ENCODE peak calls at places on chromosomes 5 and 9, in six cellular contexts. One of them, this sample, is unnamed.
A peak's percentile ranks its signal among the peaks of the same experiment; 100 is the strongest.

GRCh38 chr5:136213919-136214493 is 21.0 kb upstream of the SMIM32 start:
- DNase-seq in foreskin fibroblast: no peak
- DNase-seq in AG09319: no peak
- DNase-seq in colonic mucosa: no peak
- DNase-seq in IMR-90: no peak
- DNase-seq in astrocyte of the spinal cord: no peak
- DNase-seq in this sample: no peak

GRCh38 chr9:99090366-99091130 is 14.4 kb upstream of the TGFBR1 start:
- DNase-seq in colonic mucosa: no peak
- DNase-seq in IMR-90: no peak
- DNase-seq in AG09319: no peak
- DNase-seq in astrocyte of the spinal cord: no peak
- DNase-seq in foreskin fibroblast: peak; percentile 8
- DNase-seq in this sample: no peak

GRCh38 chr9:92638621-92639101 is 31.3 kb downstream of the IPPK start:
- DNase-seq in foreskin fibroblast: no peak
- DNase-seq in IMR-90: no peak
- DNase-seq in astrocyte of the spinal cord: no peak
- DNase-seq in colonic mucosa: no peak
- DNase-seq in AG09319: no peak
- DNase-seq in this sample: no peak

GRCh38 chr5:110086658-110087388 is 397.1 kb downstream of the MAN2A1 start:
- DNase-seq in AG09319: peak; percentile 31
- DNase-seq in astrocyte of the spinal cord: peak; percentile 94
- DNase-seq in IMR-90: peak; percentile 29
- DNase-seq in foreskin fibroblast: peak; percentile 96
- DNase-seq in colonic mucosa: no peak
- DNase-seq in this sample: peak; percentile 19

GRCh38 chr9:81462759-81463158 is 226.6 kb downstream of the TLE1 start:
- DNase-seq in IMR-90: no peak
- DNase-seq in foreskin fibroblast: peak; percentile 10
- DNase-seq in astrocyte of the spinal cord: no peak
- DNase-seq in AG09319: no peak
- DNase-seq in colonic mucosa: no peak
- DNase-seq in this sample: no peak

GRCh38 chr5:136113606-136114005 is 19.0 kb upstream of the SMAD5 start:
- DNase-seq in astrocyte of the spinal cord: no peak
- DNase-seq in colonic mucosa: no peak
- DNase-seq in IMR-90: no peak
- DNase-seq in foreskin fibroblast: no peak
- DNase-seq in AG09319: no peak
- DNase-seq in this sample: no peak

GRCh38 chr5:178454821-178455479 is 135.2 kb downstream of the COL23A1 start:
- DNase-seq in AG09319: no peak
- DNase-seq in colonic mucosa: no peak
- DNase-seq in IMR-90: no peak
- DNase-seq in astrocyte of the spinal cord: no peak
- DNase-seq in foreskin fibroblast: no peak
- DNase-seq in this sample: no peak

GRCh38 chr9:137550958-137551655 is 572 bp upstream of the MRPL41 start:
- DNase-seq in astrocyte of the spinal cord: no peak
- DNase-seq in AG09319: peak; percentile 14
- DNase-seq in foreskin fibroblast: peak; percentile 84
- DNase-seq in colonic mucosa: no peak
- DNase-seq in IMR-90: peak; percentile 44
- DNase-seq in this sample: no peak

GRCh38 chr5:33894566-33894965 is 2.8 kb upstream of the ADAMTS12 start:
- DNase-seq in astrocyte of the spinal cord: peak; percentile 69
- DNase-seq in IMR-90: peak; percentile 63
- DNase-seq in AG09319: no peak
- DNase-seq in foreskin fibroblast: peak; percentile 53
- DNase-seq in colonic mucosa: no peak
- DNase-seq in this sample: no peak

GRCh38 chr9:114048533-114049452 is 29.3 kb downstream of the AMBP start:
- DNase-seq in colonic mucosa: peak; percentile 13
- DNase-seq in astrocyte of the spinal cord: no peak
- DNase-seq in AG09319: no peak
- DNase-seq in IMR-90: no peak
- DNase-seq in foreskin fibroblast: no peak
- DNase-seq in this sample: no peak

DNA sequence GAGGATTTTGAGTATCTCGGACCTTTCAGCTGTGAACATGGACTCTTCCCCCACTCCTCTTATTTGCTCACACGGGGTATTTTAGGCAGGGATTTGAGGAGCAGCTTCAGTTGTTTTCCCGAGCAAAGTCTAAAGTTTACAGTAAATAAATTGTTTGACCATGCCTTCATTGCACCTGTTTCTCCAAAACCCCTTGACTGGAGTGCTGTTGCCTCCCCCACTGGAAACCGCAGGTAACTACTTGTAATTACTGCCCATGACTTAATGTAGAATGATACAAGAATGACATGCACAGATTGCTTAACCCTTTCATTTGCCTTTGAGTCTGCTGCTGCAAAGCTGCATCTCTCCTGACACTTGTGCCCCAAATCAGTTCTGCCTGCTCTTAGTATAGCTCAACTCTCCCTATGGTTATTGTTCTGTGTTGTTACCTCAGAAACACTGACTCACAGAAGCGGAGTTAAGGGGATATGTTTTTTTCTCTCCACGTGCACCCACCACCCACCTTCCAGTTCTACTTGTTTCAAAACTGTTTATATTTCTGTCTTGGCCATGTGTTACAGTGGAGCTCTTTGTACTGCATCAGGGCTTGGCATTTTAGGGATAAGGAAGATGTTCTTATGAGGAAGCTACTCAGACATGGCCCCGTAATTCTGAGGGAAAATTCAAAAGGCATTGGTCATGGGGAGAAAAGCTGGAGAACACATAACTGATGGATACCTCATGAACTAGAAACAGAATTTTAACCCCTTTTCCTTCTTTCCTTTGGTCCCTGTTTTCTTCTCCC is 2.2 kb downstream of the ADRB2 start:
- DNase-seq in foreskin fibroblast: peak; percentile 55
- DNase-seq in astrocyte of the spinal cord: peak; percentile 27
- DNase-seq in AG09319: no peak
- DNase-seq in IMR-90: peak; percentile 38
- DNase-seq in colonic mucosa: no peak
- DNase-seq in this sample: no peak
- TF ChIP-seq CTCF in foreskin fibroblast: no peak
- TF ChIP-seq CTCF in astrocyte of the spinal cord: no peak
- TF ChIP-seq CTCF in AG09319: no peak
- TF ChIP-seq CTCF in IMR-90: no peak
- TF ChIP-seq CTCF in colonic mucosa: no peak
- TF ChIP-seq CTCF in this sample: no peak

DNA sequence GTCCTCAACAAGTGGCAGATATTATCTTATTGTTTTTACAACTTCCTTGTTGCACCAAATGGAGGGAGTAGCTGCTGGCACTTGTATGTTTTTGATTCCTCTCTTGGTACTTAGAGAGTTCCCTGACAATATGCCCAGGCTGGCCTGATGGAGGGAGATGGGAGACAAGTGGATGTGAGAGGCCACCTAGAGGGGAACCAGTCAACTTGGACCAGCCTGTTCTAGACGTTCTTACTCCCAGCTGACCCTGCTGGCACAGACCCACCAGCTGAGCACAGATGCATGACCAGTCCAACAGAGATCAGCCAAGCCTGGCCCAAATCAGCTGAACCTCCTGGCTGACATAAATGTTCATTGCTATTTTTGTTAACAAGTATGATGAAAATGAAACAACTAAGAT is 60.9 kb upstream of the GDNF start:
- DNase-seq in astrocyte of the spinal cord: peak; percentile 37
- DNase-seq in IMR-90: peak; percentile 53
- DNase-seq in foreskin fibroblast: peak; percentile 81
- DNase-seq in AG09319: no peak
- DNase-seq in colonic mucosa: peak; percentile 28
- DNase-seq in this sample: no peak
- TF ChIP-seq CTCF in astrocyte of the spinal cord: peak; percentile 19
- TF ChIP-seq CTCF in IMR-90: no peak
- TF ChIP-seq CTCF in foreskin fibroblast: peak; percentile 31
- TF ChIP-seq CTCF in AG09319: peak; percentile 18
- TF ChIP-seq CTCF in colonic mucosa: no peak
- TF ChIP-seq CTCF in this sample: peak; percentile 16

GRCh38 chr5:43049216-43049615 is 9.1 kb upstream of the ANXA2R start:
- DNase-seq in foreskin fibroblast: no peak
- DNase-seq in IMR-90: no peak
- DNase-seq in colonic mucosa: no peak
- DNase-seq in AG09319: no peak
- DNase-seq in astrocyte of the spinal cord: peak; percentile 48
- DNase-seq in this sample: no peak

GRCh38 chr5:43046474-43046873 is 6.4 kb upstream of the ANXA2R start:
- DNase-seq in astrocyte of the spinal cord: no peak
- DNase-seq in foreskin fibroblast: no peak
- DNase-seq in colonic mucosa: no peak
- DNase-seq in IMR-90: no peak
- DNase-seq in AG09319: no peak
- DNase-seq in this sample: no peak

GRCh38 chr5:43050384-43050783 is 10.3 kb upstream of the ANXA2R start:
- DNase-seq in foreskin fibroblast: no peak
- DNase-seq in IMR-90: no peak
- DNase-seq in astrocyte of the spinal cord: no peak
- DNase-seq in AG09319: no peak
- DNase-seq in colonic mucosa: no peak
- DNase-seq in this sample: no peak

DNA sequence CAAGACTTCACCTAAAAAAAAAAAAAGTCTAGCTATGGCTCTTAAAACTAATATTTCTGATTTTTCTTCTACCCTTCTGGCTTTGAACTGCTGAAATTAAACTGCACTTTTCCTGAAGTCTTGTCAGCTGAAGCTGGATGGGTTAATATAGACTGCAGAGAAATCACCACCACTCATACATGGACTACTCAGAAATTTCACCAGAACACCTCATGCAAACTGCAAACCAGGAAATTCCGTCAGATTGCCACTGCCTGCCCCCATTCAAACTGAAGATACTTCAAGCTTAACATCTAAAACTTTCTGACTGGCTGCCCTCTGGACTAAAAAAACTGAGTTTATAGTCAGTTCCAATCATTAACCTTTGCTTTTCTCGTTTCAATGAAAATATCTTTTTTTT is 11.5 kb upstream of the ANXA2R start:
- DNase-seq in astrocyte of the spinal cord: no peak
- DNase-seq in AG09319: no peak
- DNase-seq in IMR-90: no peak
- DNase-seq in colonic mucosa: no peak
- DNase-seq in foreskin fibroblast: no peak
- DNase-seq in this sample: no peak
- TF ChIP-seq CTCF in astrocyte of the spinal cord: no peak
- TF ChIP-seq CTCF in AG09319: no peak
- TF ChIP-seq CTCF in IMR-90: no peak
- TF ChIP-seq CTCF in colonic mucosa: no peak
- TF ChIP-seq CTCF in foreskin fibroblast: no peak
- TF ChIP-seq CTCF in this sample: no peak

GRCh38 chr5:36492998-36493655 is 113.3 kb upstream of the SLC1A3 start:
- DNase-seq in AG09319: no peak
- DNase-seq in colonic mucosa: no peak
- DNase-seq in IMR-90: peak; percentile 38
- DNase-seq in astrocyte of the spinal cord: peak; percentile 80
- DNase-seq in foreskin fibroblast: peak; percentile 47
- DNase-seq in this sample: no peak
- TF ChIP-seq CTCF in AG09319: no peak
- TF ChIP-seq CTCF in colonic mucosa: no peak
- TF ChIP-seq CTCF in IMR-90: no peak
- TF ChIP-seq CTCF in astrocyte of the spinal cord: peak; percentile 17
- TF ChIP-seq CTCF in foreskin fibroblast: no peak
- TF ChIP-seq CTCF in this sample: no peak